ENCODE peak calls at places on chromosomes 11 and 22, in eight cellular contexts. N, U, T, L, X, I, Y and W are unnamed samples.

GRCh38 chr11:24400059-24400665 is 96.7 kb upstream of the LUZP2 start:
- DNase-seq in N (no peak), U (no peak), T (no peak), L (no peak), X (no peak), I (no peak), Y (no peak), W (no peak)

GRCh38 chr11:96314326-96315050 is 28.5 kb downstream of the MAML2 start:
- DNase-seq in N (no peak), U (no peak), T (no peak), L (no peak), X (no peak), I (no peak), Y (no peak), W (peak)

GRCh38 chr11:6201486-6201885 is 2.5 kb downstream of the OR52W1 start:
- DNase-seq in N (no peak), U (no peak), T (no peak), L (no peak), X (no peak), I (no peak), Y (no peak), W (no peak)

GRCh38 chr11:116073854-116074837 is 569.9 kb upstream of the CADM1 start:
- DNase-seq in N (no peak), U (no peak), T (no peak), L (peak), X (no peak), I (no peak), Y (no peak), W (no peak)

GRCh38 chr11:108565653-108566052 is 27.9 kb downstream of the EXPH5 start:
- DNase-seq in N (no peak), U (no peak), T (no peak), L (no peak), X (no peak), I (no peak), Y (no peak), W (no peak)

GRCh38 chr11:106233191-106233590 is 155.7 kb downstream of the AASDHPPT start:
- DNase-seq in N (no peak), U (no peak), T (no peak), L (no peak), X (no peak), I (no peak), Y (no peak), W (no peak)

GRCh38 chr22:45742866-45743450 is 71.3 kb downstream of the ATXN10 start:
- DNase-seq in N (no peak), U (no peak), T (no peak), L (no peak), X (no peak), I (peak), Y (no peak), W (no peak)

GRCh38 chr11:58923300-58923788 is 15.9 kb upstream of the GLYATL1 start:
- DNase-seq in N (no peak), U (no peak), T (no peak), L (no peak), X (no peak), I (peak), Y (no peak), W (peak)

GRCh38 chr11:33804471-33804870 is 30.2 kb upstream of the FBXO3 start:
- DNase-seq in N (no peak), U (no peak), T (no peak), L (no peak), X (no peak), I (no peak), Y (no peak), W (no peak)